ENCODE peak calls at places on chromosomes 5 and 9, in seven cellular contexts. G, T, X, B, D, R and E are unnamed samples.

GRCh38 chr9:127569819-127570401 is 42.2 kb upstream of the STXBP1 start:
- DNase-seq in B (peak), T (no peak), D (no peak), R (no peak), X (no peak), G (no peak), E (no peak)

GRCh38 chr5:115838885-115839518 is 2.4 kb downstream of the ATG12 start:
- DNase-seq in B (peak), R (no peak), G (no peak), T (no peak), X (no peak), D (peak), E (no peak)

GRCh38 chr5:74541381-74541781 is 99.1 kb downstream of the ENC1 start:
- DNase-seq in T (no peak), B (no peak), R (no peak), G (no peak), X (no peak), D (no peak), E (no peak)

GRCh38 chr5:34657550-34657921 is 1.4 kb downstream of the RAI14 start:
- DNase-seq in D (peak), T (no peak), X (no peak), G (no peak), B (peak), R (no peak), E (peak)

GRCh38 chr9:72577212-72577753 is 55.9 kb downstream of the TMC1 start:
- DNase-seq in T (no peak), X (no peak), R (no peak), B (peak), D (no peak), G (peak), E (no peak)

GRCh38 chr5:1005362-1005851 is 3.2 kb upstream of the NKD2 start:
- DNase-seq in G (no peak), D (no peak), T (no peak), R (no peak), B (no peak), X (peak), E (peak)

GRCh38 chr5:464843-465590 is 22.0 kb downstream of the EXOC3 start:
- DNase-seq in R (no peak), D (peak), G (no peak), T (no peak), X (no peak), B (no peak), E (no peak)

GRCh38 chr9:91483189-91483691 is 59.6 kb upstream of the NFIL3 start:
- DNase-seq in T (no peak), D (no peak), G (no peak), R (no peak), X (no peak), B (no peak), E (no peak)

GRCh38 chr9:110880123-110880522 is 158.1 kb downstream of the LPAR1 start:
- DNase-seq in X (no peak), D (no peak), G (peak), B (no peak), T (no peak), R (no peak), E (no peak)

GRCh38 chr5:171650605-171651004 is 135.0 kb upstream of the SMIM23 start:
- DNase-seq in X (no peak), G (no peak), D (no peak), R (no peak), B (no peak), T (no peak), E (no peak)

GRCh38 chr5:178068293-178068692 is 45.0 kb upstream of the N4BP3 start:
- DNase-seq in G (no peak), R (no peak), T (no peak), X (no peak), B (no peak), D (no peak), E (no peak)

GRCh38 chr9:136826703-136827582 is 15.3 kb upstream of the AJM1 start:
- DNase-seq in R (no peak), G (no peak), D (no peak), T (no peak), B (no peak), X (no peak), E (peak)

GRCh38 chr9:21744874-21745273 is 57.6 kb upstream of the MTAP start:
- DNase-seq in T (no peak), B (no peak), G (no peak), R (no peak), D (no peak), X (no peak), E (no peak)

GRCh38 chr5:758698-759053 is 25.9 kb downstream of the ZDHHC11B start:
- DNase-seq in X (no peak), D (no peak), G (no peak), R (no peak), T (no peak), B (no peak), E (peak)

GRCh38 chr9:96021616-96022444 is 146.3 kb downstream of the ERCC6L2 start:
- DNase-seq in G (no peak), R (no peak), T (no peak), B (no peak), X (no peak), D (no peak), E (peak)

GRCh38 chr9:79325501-79325900 is 246.3 kb upstream of the TLE4 start:
- DNase-seq in X (no peak), R (no peak), T (no peak), G (no peak), D (no peak), B (no peak), E (no peak)

GRCh38 chr5:77379558-77380061 is 112.5 kb downstream of the WDR41 start:
- DNase-seq in D (no peak), T (peak), R (no peak), G (no peak), B (no peak), X (no peak), E (no peak)

GRCh38 chr5:96012399-96012798 is 50.7 kb upstream of the ELL2 start:
- DNase-seq in G (no peak), D (no peak), T (no peak), X (no peak), R (no peak), B (no peak), E (no peak)

GRCh38 chr9:131125288-131126058 is at the start of gene NUP214:
- DNase-seq in D (peak), G (peak), B (peak), X (peak), R (peak), T (peak), E (peak)

GRCh38 chr5:16787278-16787677 is 148.8 kb downstream of the MYO10 start:
- DNase-seq in D (no peak), T (no peak), X (peak), G (no peak), B (no peak), R (no peak), E (no peak)

DNA sequence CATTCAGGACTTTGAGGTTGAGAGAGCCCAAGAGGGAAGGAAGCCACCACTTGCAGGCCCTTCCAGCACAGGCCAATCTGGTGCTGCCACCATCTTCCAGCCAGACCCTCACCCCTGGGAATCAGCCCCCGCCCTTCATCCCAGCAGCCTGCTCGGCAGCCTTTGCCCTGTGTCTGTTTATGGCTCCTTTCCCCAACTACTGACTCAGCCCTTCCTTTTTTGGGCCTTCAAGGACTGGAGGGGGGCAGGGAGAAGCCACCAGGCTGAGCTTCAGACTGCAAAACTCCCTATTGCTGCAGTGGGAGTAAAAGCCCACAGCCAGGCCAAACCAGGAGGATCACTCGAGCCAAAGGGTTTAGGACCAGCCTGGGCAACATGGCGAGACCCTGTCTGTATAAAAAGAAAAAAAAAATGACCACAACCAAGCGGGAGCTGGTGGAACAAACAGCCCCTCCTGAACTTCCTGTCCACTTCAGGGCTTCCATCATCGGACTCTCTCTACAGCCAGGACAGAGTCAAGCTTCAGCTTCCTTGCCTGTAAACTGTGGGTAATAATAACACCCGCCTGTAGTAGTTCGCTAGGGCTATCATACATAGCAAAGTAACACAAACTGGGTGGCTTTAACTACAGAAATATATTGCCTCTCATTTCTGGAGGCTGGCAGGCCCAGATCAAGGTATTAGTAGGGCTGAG is 85.9 kb upstream of the IL17B start:
- DNase-seq in T (no peak), G (no peak), D (peak), R (no peak), X (no peak), B (no peak), E (no peak)
- H3K27ac ChIP-seq in T (no peak), G (peak), D (peak), R (no peak), X (no peak), B (peak), E (no peak)

GRCh38 chr9:98311541-98311940 is 56.1 kb upstream of the TBC1D2 start:
- DNase-seq in T (no peak), B (no peak), G (no peak), D (no peak), R (no peak), X (no peak), E (no peak)

GRCh38 chr9:98312365-98312764 is 56.9 kb upstream of the TBC1D2 start:
- DNase-seq in X (no peak), D (no peak), R (no peak), G (no peak), T (peak), B (no peak), E (no peak)

GRCh38 chr9:98315067-98315453 is 59.6 kb upstream of the TBC1D2 start:
- DNase-seq in B (no peak), X (no peak), G (no peak), D (no peak), T (no peak), R (no peak), E (no peak)

GRCh38 chr9:98314381-98315066 is 59.1 kb upstream of the TBC1D2 start:
- DNase-seq in B (no peak), R (no peak), G (no peak), T (no peak), X (no peak), D (no peak), E (no peak)

GRCh38 chr9:98310752-98311392 is 55.4 kb upstream of the TBC1D2 start:
- DNase-seq in D (no peak), B (no peak), R (no peak), T (no peak), G (no peak), X (no peak), E (no peak)
- TF ChIP-seq EP300 in D (no peak), B (no peak), R (no peak), T (no peak), G (no peak), X (no peak), E (no peak)

DNA sequence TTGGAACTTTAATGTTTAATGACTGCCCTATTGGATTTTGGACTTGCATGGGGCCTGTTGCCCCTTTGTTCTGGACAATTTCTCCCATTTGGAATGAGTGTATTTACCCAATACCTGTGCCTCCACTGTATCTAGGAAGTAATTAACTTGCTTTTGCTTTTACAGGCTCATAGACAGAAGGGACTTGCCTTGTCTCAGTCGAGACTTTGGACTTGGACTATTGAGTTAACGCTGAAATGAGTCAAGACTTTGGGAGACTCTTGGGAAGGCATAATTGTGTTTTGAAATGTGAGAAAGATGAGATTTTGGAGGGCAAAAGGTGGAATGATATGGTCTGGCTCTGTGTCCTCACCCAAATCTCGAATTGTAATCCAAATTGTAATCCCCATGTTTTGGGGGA is 368.2 kb downstream of the PDE4D start:
- DNase-seq in R (no peak), B (no peak), T (no peak), D (no peak), X (no peak), G (no peak), E (no peak)
- H3K4me3 ChIP-seq in R (no peak), B (no peak), T (no peak), D (no peak), X (no peak), G (no peak), E (no peak)

GRCh38 chr5:10699281-10699874 is 61.7 kb downstream of the DAP start:
- DNase-seq in B (no peak), T (no peak), R (no peak), D (no peak), X (no peak), G (no peak), E (no peak)
- H3K27ac ChIP-seq in B (no peak), T (peak), R (no peak), D (peak), X (no peak), G (no peak), E (no peak)

GRCh38 chr9:38026840-38027527 is 42.0 kb downstream of the SHB start:
- DNase-seq in T (no peak), R (no peak), X (no peak), B (no peak), G (no peak), D (peak), E (no peak)
- TF ChIP-seq EP300 in T (no peak), R (no peak), X (no peak), B (no peak), G (no peak), D (no peak), E (no peak)

GRCh38 chr9:118736406-118736805 is 632.8 kb downstream of the BRINP1 start:
- DNase-seq in R (no peak), B (no peak), D (no peak), G (no peak), X (no peak), T (no peak), E (no peak)
- H3K4me3 ChIP-seq in R (no peak), B (no peak), D (no peak), G (no peak), X (no peak), T (no peak), E (no peak)

GRCh38 chr5:168934186-168934585 is 355.0 kb upstream of the PANK3 start:
- DNase-seq in G (no peak), R (no peak), X (no peak), D (no peak), B (no peak), T (no peak), E (no peak)
- H3K27ac ChIP-seq in G (no peak), R (no peak), X (no peak), D (no peak), B (no peak), T (no peak), E (no peak)

GRCh38 chr9:93665128-93665565 is 88.8 kb downstream of the PHF2 start:
- DNase-seq in B (no peak), X (no peak), G (no peak), R (no peak), D (no peak), T (no peak), E (peak)

GRCh38 chr9:93662952-93663572 is 86.7 kb downstream of the PHF2 start:
- DNase-seq in G (no peak), B (no peak), X (no peak), R (no peak), T (no peak), D (no peak), E (no peak)

GRCh38 chr9:93663877-93664548 is 87.6 kb downstream of the PHF2 start:
- DNase-seq in B (no peak), G (no peak), D (no peak), R (no peak), X (no peak), T (no peak), E (no peak)

GRCh38 chr9:93665566-93666278 is 89.3 kb downstream of the PHF2 start:
- DNase-seq in B (no peak), G (no peak), D (peak), R (no peak), X (no peak), T (no peak), E (no peak)

GRCh38 chr9:93664549-93665120 is 88.3 kb downstream of the PHF2 start:
- DNase-seq in D (peak), B (no peak), T (no peak), R (no peak), X (no peak), G (no peak), E (no peak)
- TF ChIP-seq EP300 in D (no peak), B (no peak), T (no peak), R (no peak), X (no peak), G (no peak), E (no peak)